ENCODE peak calls at places on chromosomes 12 and 14, in four cellular contexts. Q, W, M and V are unnamed samples.

GRCh38 chr12:4997939-4998338 is 45.7 kb upstream of the KCNA5 start:
- DNase-seq in Q (peak), W (no peak), M (peak), V (peak)

GRCh38 chr12:1429980-1430379 is 164.4 kb downstream of the FBXL14 start:
- DNase-seq in W (no peak), M (peak), Q (no peak), V (peak)

GRCh38 chr14:61642246-61642982 is 52.9 kb upstream of the HIF1A start:
- DNase-seq in Q (peak), W (no peak), M (peak), V (no peak)

GRCh38 chr12:49345840-49346658 is 639 bp upstream of the DNAJC22 start:
- DNase-seq in M (no peak), W (no peak), Q (peak), V (no peak)

GRCh38 chr12:27840229-27840999 is 60.4 kb upstream of the MANSC4 start:
- DNase-seq in Q (no peak), M (no peak), W (no peak), V (no peak)

GRCh38 chr14:45891417-45892080 is 638.5 kb upstream of the MIS18BP1 start:
- DNase-seq in Q (peak), M (no peak), W (no peak), V (no peak)

GRCh38 chr12:131872154-131873046 is 22.0 kb upstream of the ULK1 start:
- DNase-seq in M (peak), W (no peak), Q (no peak), V (no peak)

GRCh38 chr14:32784408-32784807 is 154.3 kb upstream of the NPAS3 start:
- DNase-seq in Q (no peak), M (no peak), W (no peak), V (no peak)

GRCh38 chr14:53327716-53328115 is 174.6 kb upstream of the DDHD1 start:
- DNase-seq in Q (no peak), W (no peak), M (no peak), V (no peak)

GRCh38 chr12:80551897-80552296 is 107.9 kb downstream of the PTPRQ start:
- DNase-seq in M (peak), W (no peak), Q (peak), V (peak)

GRCh38 chr12:50764861-50765324 is 992 bp downstream of the ATF1 start:
- DNase-seq in W (peak), M (peak), Q (peak), V (no peak)

GRCh38 chr14:104094709-104095425 is 9.4 kb downstream of the ASPG start:
- DNase-seq in M (peak), Q (peak), W (peak), V (no peak)

GRCh38 chr12:22255097-22255496 is 79.4 kb downstream of the ST8SIA1 start:
- DNase-seq in W (no peak), Q (no peak), M (no peak), V (no peak)

GRCh38 chr12:124387510-124387855 is 92.6 kb downstream of the RFLNA start:
- DNase-seq in Q (no peak), M (no peak), W (no peak), V (no peak)

GRCh38 chr14:21882226-21882625 is 208.6 kb upstream of the OR4E1 start:
- DNase-seq in M (no peak), W (no peak), Q (no peak), V (no peak)

GRCh38 chr14:99792551-99793212 is 531 bp upstream of the EML1 start:
- DNase-seq in Q (no peak), W (no peak), M (no peak), V (no peak)

GRCh38 chr12:8773456-8773855 is 49.0 kb upstream of the A2ML1 start:
- DNase-seq in Q (no peak), M (no peak), W (no peak), V (no peak)

GRCh38 chr14:72708708-72709475 is 185.0 kb downstream of the DPF3 start:
- DNase-seq in Q (no peak), W (no peak), M (no peak), V (no peak)

GRCh38 chr12:11801643-11802042 is 152.2 kb downstream of the ETV6 start:
- DNase-seq in W (no peak), Q (no peak), M (no peak), V (no peak)

GRCh38 chr14:34930591-34931069 is 52.2 kb upstream of the SRP54 start:
- DNase-seq in M (no peak), Q (no peak), W (no peak), V (no peak)

GRCh38 chr12:9647825-9648700 is 21.4 kb upstream of the CLEC2D start:
- DNase-seq in M (peak), W (peak), Q (peak), V (no peak)

GRCh38 chr12:55847033-55847432 is 4.3 kb upstream of the MMP19 start:
- DNase-seq in M (no peak), Q (no peak), W (no peak), V (peak)

GRCh38 chr12:124174406-124174805 is 120.5 kb upstream of the RFLNA start:
- DNase-seq in M (peak), W (no peak), Q (no peak), V (no peak)

GRCh38 chr12:30457621-30458289 is 237.9 kb downstream of the IPO8 start:
- DNase-seq in M (peak), W (no peak), Q (peak), V (peak)

GRCh38 chr12:89709994-89710872 is 1.6 kb upstream of the ATP2B1 start:
- DNase-seq in W (no peak), Q (peak), M (peak), V (no peak)

GRCh38 chr12:79884401-79885006 is 50.4 kb downstream of the PPP1R12A start:
- DNase-seq in Q (no peak), M (no peak), W (no peak), V (no peak)

GRCh38 chr12:118046430-118046829 is 14.5 kb downstream of the WSB2 start:
- DNase-seq in W (no peak), Q (no peak), M (no peak), V (no peak)

GRCh38 chr12:117047810-117048584 is 51.2 kb downstream of the TESC start:
- DNase-seq in M (peak), W (no peak), Q (no peak), V (peak)

GRCh38 chr14:20782280-20782890 is 1.3 kb downstream of the RNASE6 start:
- DNase-seq in M (no peak), W (no peak), Q (no peak), V (no peak)

GRCh38 chr12:115468087-115468510 is 784.1 kb upstream of the TBX3 start:
- DNase-seq in W (no peak), Q (no peak), M (no peak), V (no peak)

GRCh38 chr12:98725481-98726247 is 80.6 kb downstream of the APAF1 start:
- DNase-seq in M (peak), W (no peak), Q (peak), V (peak)

GRCh38 chr14:94748667-94749347 is 21.1 kb downstream of the GSC start:
- DNase-seq in Q (peak), W (no peak), M (no peak), V (no peak)

GRCh38 chr14:77307099-77307496 is 13.6 kb downstream of the POMT2 start:
- DNase-seq in W (no peak), M (no peak), Q (peak), V (no peak)

GRCh38 chr14:89730692-89731091 is 223.8 kb downstream of the EFCAB11 start:
- DNase-seq in M (no peak), W (no peak), Q (no peak), V (no peak)